ENCODE peak calls at places on chromosomes 16 and 17, in four cellular contexts. V is K562, A is H1, E is HCT116. T is an unnamed sample.

GRCh38 chr17:45147581-45148182 is 593 bp upstream of the HEXIM1 start:
- DNase-seq in E (peak), V (peak), A (no peak), T (peak)

GRCh38 chr17:5179003-5179402 is 12.7 kb downstream of the ZNF594 start:
- DNase-seq in V (no peak), E (no peak), A (no peak), T (no peak)

GRCh38 chr17:46106966-46107644 is 86.1 kb downstream of the KANSL1 start:
- DNase-seq in A (peak), E (no peak), V (no peak), T (no peak)

GRCh38 chr17:73017653-73018052 is 74.8 kb downstream of the SLC39A11 start:
- DNase-seq in V (no peak), E (no peak), A (no peak), T (no peak)

GRCh38 chr17:72702998-72703397 is 389.5 kb downstream of the SLC39A11 start:
- DNase-seq in A (no peak), V (no peak), E (no peak), T (no peak)

GRCh38 chr17:36901506-36901905 is 35.8 kb upstream of the LHX1 start:
- DNase-seq in E (no peak), A (peak), V (no peak), T (no peak)

GRCh38 chr17:45334701-45335677 is 18.2 kb upstream of the MAP3K14 start:
- DNase-seq in A (no peak), V (no peak), E (no peak), T (no peak)

GRCh38 chr16:17939723-17940122 is 396.8 kb downstream of the NPIPA8 start:
- DNase-seq in E (no peak), A (no peak), V (no peak), T (no peak)

GRCh38 chr17:74089869-74090464 is 113.5 kb upstream of the RPL38 start:
- DNase-seq in V (peak), E (peak), A (peak), T (no peak)

GRCh38 chr16:73326770-73327470 is 279.0 kb upstream of the ZFHX3 start:
- DNase-seq in E (no peak), V (no peak), A (no peak), T (no peak)

GRCh38 chr17:9022553-9023388 is 1.5 kb downstream of the NTN1 start:
- DNase-seq in A (no peak), E (no peak), V (no peak), T (peak)

GRCh38 chr17:36188891-36189306 is 7.7 kb downstream of the CCL3L1 start:
- DNase-seq in A (no peak), E (no peak), V (no peak), T (no peak)

GRCh38 chr16:67198238-67198734 is 645 bp upstream of the ELMO3 start:
- DNase-seq in A (no peak), E (peak), V (no peak), T (peak)

GRCh38 chr17:42809250-42809649 is 10.6 kb downstream of the CNTD1 start:
- DNase-seq in A (no peak), E (no peak), V (no peak), T (no peak)

GRCh38 chr17:17877548-17878358 is 41.0 kb upstream of the SREBF1 start:
- DNase-seq in A (no peak), E (no peak), V (no peak), T (peak)

GRCh38 chr17:47297661-47298400 is 25.9 kb upstream of the EFCAB13 start:
- DNase-seq in A (no peak), E (no peak), V (no peak), T (no peak)

DNA sequence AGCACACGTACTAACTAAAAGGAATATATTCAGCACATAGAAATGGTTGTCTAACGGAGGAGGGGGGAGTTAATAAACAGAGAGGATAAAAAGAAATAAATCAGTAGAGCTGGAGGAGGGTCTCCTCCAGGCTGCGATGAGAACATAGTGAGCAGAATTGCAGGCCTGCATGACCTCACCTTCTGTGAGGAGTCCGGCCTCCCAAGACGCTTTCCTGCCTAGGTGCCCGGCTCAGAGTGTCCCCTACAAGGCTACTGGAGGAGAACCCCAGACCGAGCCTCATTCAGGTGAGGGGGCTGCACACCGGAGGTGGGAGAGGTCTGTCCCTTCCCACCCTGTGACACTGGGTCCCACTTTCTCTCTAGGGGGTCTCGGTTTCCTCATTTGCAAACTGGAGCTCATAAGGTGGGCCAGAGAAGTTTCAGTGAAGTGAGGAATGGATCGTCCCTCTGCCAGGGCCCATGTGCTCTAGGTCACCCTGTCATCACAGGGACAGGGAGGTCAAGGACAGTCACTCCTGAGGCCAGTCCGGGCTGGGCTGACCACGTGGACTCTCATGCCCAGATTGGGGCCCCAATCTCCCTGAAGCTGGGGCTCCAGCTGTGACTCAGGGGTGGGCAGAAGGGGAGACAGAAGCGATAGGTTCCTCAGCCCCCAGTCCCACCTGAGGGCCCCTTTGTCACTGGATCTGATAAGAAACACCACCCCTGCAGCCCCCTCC is 3.3 kb upstream of the HBM start:
- DNase-seq in V (no peak), E (no peak), A (no peak), T (no peak)
- TF ChIP-seq EZH2 in V (no peak), E (no peak), A (no peak), T (no peak)

DNA sequence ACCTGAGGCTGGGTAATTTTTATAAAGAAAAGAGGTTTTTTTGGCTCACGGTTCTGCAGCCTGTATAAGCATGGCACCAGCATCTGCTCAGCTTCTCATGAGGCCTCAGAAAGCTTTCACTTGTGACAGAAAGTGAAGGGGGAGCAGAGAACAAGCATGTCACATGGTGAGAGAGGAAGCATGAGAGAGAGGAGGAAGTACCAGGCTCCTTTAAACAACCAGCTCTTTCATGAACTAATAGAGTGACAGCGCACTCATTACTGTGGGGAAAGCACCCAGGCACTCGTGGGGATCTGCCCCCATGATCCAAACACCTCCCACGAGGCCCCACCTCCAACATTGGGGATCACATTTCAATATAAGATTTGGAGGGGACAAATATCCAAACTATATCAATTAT is 86.8 kb downstream of the USP32 start:
- DNase-seq in A (no peak), V (no peak), E (no peak), T (no peak)
- TF ChIP-seq MAX in A (peak), V (peak), E (no peak), T (no peak)

GRCh38 chr16:76565542-76565941 is 288.3 kb downstream of the CNTNAP4 start:
- DNase-seq in V (no peak), E (no peak), A (no peak), T (no peak)
- TF ChIP-seq EZH2 in V (no peak), E (no peak), A (no peak), T (no peak)

GRCh38 chr16:71542377-71542776 is 16.2 kb downstream of the CHST4 start:
- DNase-seq in E (peak), A (no peak), V (peak), T (peak)
- TF ChIP-seq MAX in E (no peak), A (no peak), V (no peak), T (no peak)

GRCh38 chr16:3084969-3085670 is 14.0 kb downstream of the ZSCAN10 start:
- DNase-seq in E (no peak), A (no peak), V (no peak), T (no peak)

GRCh38 chr16:3076577-3076976 is 11.1 kb downstream of the IL32 start:
- DNase-seq in A (no peak), E (no peak), V (no peak), T (no peak)

GRCh38 chr16:3074860-3075545 is 9.6 kb downstream of the IL32 start:
- DNase-seq in V (no peak), E (no peak), A (no peak), T (no peak)

GRCh38 chr16:3080024-3080423 is 14.6 kb downstream of the IL32 start:
- DNase-seq in E (no peak), V (no peak), A (no peak), T (no peak)
- TF ChIP-seq EZH2 in E (no peak), V (no peak), A (no peak), T (no peak)

DNA sequence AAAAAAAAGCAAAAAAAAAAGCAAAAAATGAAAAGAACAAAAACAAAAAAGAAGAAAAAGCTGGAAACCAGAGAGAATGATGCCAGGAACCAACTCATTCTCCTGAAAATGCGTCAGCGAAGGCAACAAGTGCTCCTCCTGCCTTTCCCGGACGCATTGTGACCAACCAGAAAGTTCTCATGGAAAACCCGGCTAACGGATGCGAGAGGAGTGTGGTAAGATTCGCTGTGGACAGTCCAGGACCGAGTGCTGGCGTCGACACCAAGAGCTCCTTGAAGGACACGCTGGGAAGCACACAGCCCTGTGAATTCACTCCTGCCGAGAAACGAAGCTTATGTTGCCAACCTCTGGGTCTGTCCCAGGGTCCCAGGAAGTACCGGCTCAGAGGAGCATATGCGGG is 43.4 kb downstream of the METRNL start:
- DNase-seq in A (no peak), V (no peak), E (no peak), T (no peak)
- TF ChIP-seq MAX in A (no peak), V (no peak), E (no peak), T (no peak)

DNA sequence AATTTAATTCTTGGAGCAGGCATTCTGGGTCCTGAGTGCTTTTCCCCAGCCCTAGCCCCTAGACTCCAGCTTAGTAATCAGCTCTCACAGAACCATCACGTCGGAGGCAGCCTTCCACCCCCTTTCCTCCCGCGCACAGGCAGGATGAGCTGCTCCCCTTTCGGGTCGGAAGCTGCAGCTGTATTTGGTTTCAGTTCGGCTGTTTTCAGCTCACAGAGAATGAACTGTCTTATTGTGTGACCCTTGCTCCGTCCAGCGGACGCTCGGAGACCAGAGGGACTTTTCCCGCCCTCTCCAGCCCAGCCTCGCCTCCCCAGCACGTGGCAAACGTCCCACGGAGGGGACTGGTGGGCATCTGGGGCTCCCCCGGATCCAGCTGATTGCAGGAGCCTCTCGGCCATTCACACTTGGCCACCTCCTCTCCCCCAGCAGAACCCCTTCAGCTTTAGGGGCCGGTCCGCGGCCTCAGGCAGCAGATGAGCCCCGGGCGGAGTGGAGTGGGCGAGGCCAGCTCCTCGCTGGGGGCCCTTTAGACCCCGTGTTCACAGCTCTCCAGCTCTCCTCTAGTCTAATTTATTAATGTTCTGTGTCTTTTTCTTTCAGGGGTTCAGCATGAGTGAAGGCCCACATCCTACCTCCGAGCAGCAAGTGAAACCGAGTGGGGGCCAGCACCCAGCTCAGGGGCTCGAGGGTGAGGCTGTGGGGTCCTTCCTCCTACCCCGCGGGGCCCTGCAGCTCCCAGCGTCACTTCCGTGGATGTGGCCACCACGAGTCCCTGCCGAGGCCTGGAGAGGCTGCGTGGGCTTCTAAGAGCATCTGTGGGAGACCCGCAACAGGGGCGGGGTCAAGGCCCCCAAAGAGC is 863 bp upstream of the UTS2R start:
- DNase-seq in E (no peak), V (no peak), A (no peak), T (no peak)
- TF ChIP-seq EZH2 in E (no peak), V (no peak), A (no peak), T (no peak)

T was measured in endothelial cell of umbilical vein.